ENCODE peak calls at places on chromosomes 13 and 19, in eight cellular contexts. One of them, this sample, is unnamed.

GRCh38 chr13:26996965-26997752 is 174.5 kb downstream of the USP12 start:
- DNase-seq in AG10803: no peak
- DNase-seq in naive thymus-derived CD8-positive, alpha-beta T cell: no peak
- DNase-seq in stimulated activated CD8-positive, alpha-beta memory T cell treated with anti-CD3 and anti-CD28 coated beads, Interleukin-7, amount 100 ng/mL, for 1 hour: no peak
- DNase-seq in occipital lobe: no peak
- DNase-seq in cardiac muscle cell: no peak
- DNase-seq in stromal cell of bone marrow: no peak
- DNase-seq in nephron progenitor cell: no peak
- DNase-seq in this sample: no peak

GRCh38 chr13:43543331-43543730 is 243.4 kb downstream of the ENOX1 start:
- DNase-seq in naive thymus-derived CD8-positive, alpha-beta T cell: no peak
- DNase-seq in AG10803: no peak
- DNase-seq in cardiac muscle cell: no peak
- DNase-seq in nephron progenitor cell: no peak
- DNase-seq in stromal cell of bone marrow: no peak
- DNase-seq in occipital lobe: no peak
- DNase-seq in stimulated activated CD8-positive, alpha-beta memory T cell treated with anti-CD3 and anti-CD28 coated beads, Interleukin-7, amount 100 ng/mL, for 1 hour: no peak
- DNase-seq in this sample: peak

GRCh38 chr13:58884810-58885209 is 1253.3 kb downstream of the PCDH17 start:
- DNase-seq in naive thymus-derived CD8-positive, alpha-beta T cell: no peak
- DNase-seq in stimulated activated CD8-positive, alpha-beta memory T cell treated with anti-CD3 and anti-CD28 coated beads, Interleukin-7, amount 100 ng/mL, for 1 hour: no peak
- DNase-seq in nephron progenitor cell: no peak
- DNase-seq in occipital lobe: no peak
- DNase-seq in AG10803: no peak
- DNase-seq in cardiac muscle cell: no peak
- DNase-seq in stromal cell of bone marrow: no peak
- DNase-seq in this sample: no peak

GRCh38 chr19:28987177-28987576 is 225.8 kb downstream of the UQCRFS1 start:
- DNase-seq in cardiac muscle cell: no peak
- DNase-seq in stromal cell of bone marrow: no peak
- DNase-seq in occipital lobe: no peak
- DNase-seq in naive thymus-derived CD8-positive, alpha-beta T cell: no peak
- DNase-seq in nephron progenitor cell: no peak
- DNase-seq in stimulated activated CD8-positive, alpha-beta memory T cell treated with anti-CD3 and anti-CD28 coated beads, Interleukin-7, amount 100 ng/mL, for 1 hour: no peak
- DNase-seq in AG10803: no peak
- DNase-seq in this sample: no peak

GRCh38 chr19:801861-802496 is 4.7 kb downstream of the PTBP1 start:
- DNase-seq in stimulated activated CD8-positive, alpha-beta memory T cell treated with anti-CD3 and anti-CD28 coated beads, Interleukin-7, amount 100 ng/mL, for 1 hour: no peak
- DNase-seq in nephron progenitor cell: no peak
- DNase-seq in naive thymus-derived CD8-positive, alpha-beta T cell: no peak
- DNase-seq in AG10803: peak
- DNase-seq in cardiac muscle cell: peak
- DNase-seq in occipital lobe: no peak
- DNase-seq in stromal cell of bone marrow: no peak
- DNase-seq in this sample: no peak

GRCh38 chr19:39874404-39874803 is 28.2 kb upstream of the FBL start:
- DNase-seq in stromal cell of bone marrow: no peak
- DNase-seq in occipital lobe: no peak
- DNase-seq in nephron progenitor cell: no peak
- DNase-seq in naive thymus-derived CD8-positive, alpha-beta T cell: no peak
- DNase-seq in stimulated activated CD8-positive, alpha-beta memory T cell treated with anti-CD3 and anti-CD28 coated beads, Interleukin-7, amount 100 ng/mL, for 1 hour: no peak
- DNase-seq in AG10803: no peak
- DNase-seq in cardiac muscle cell: no peak
- DNase-seq in this sample: no peak

GRCh38 chr13:35471466-35472307 is 4.8 kb downstream of the MAB21L1 start:
- DNase-seq in nephron progenitor cell: peak
- DNase-seq in naive thymus-derived CD8-positive, alpha-beta T cell: no peak
- DNase-seq in stimulated activated CD8-positive, alpha-beta memory T cell treated with anti-CD3 and anti-CD28 coated beads, Interleukin-7, amount 100 ng/mL, for 1 hour: no peak
- DNase-seq in stromal cell of bone marrow: no peak
- DNase-seq in occipital lobe: no peak
- DNase-seq in AG10803: peak
- DNase-seq in cardiac muscle cell: peak
- DNase-seq in this sample: no peak

GRCh38 chr13:75452564-75452963 is 29.4 kb downstream of the TBC1D4 start:
- DNase-seq in naive thymus-derived CD8-positive, alpha-beta T cell: no peak
- DNase-seq in stromal cell of bone marrow: no peak
- DNase-seq in nephron progenitor cell: no peak
- DNase-seq in occipital lobe: no peak
- DNase-seq in AG10803: peak
- DNase-seq in stimulated activated CD8-positive, alpha-beta memory T cell treated with anti-CD3 and anti-CD28 coated beads, Interleukin-7, amount 100 ng/mL, for 1 hour: no peak
- DNase-seq in cardiac muscle cell: peak
- DNase-seq in this sample: no peak

GRCh38 chr13:68940049-68940448 is 1167.6 kb upstream of the ATXN8OS start:
- DNase-seq in AG10803: no peak
- DNase-seq in occipital lobe: no peak
- DNase-seq in nephron progenitor cell: no peak
- DNase-seq in stromal cell of bone marrow: no peak
- DNase-seq in naive thymus-derived CD8-positive, alpha-beta T cell: no peak
- DNase-seq in stimulated activated CD8-positive, alpha-beta memory T cell treated with anti-CD3 and anti-CD28 coated beads, Interleukin-7, amount 100 ng/mL, for 1 hour: no peak
- DNase-seq in cardiac muscle cell: no peak
- DNase-seq in this sample: no peak

GRCh38 chr19:50512112-50512998 is 1.4 kb downstream of the ASPDH start:
- DNase-seq in stimulated activated CD8-positive, alpha-beta memory T cell treated with anti-CD3 and anti-CD28 coated beads, Interleukin-7, amount 100 ng/mL, for 1 hour: no peak
- DNase-seq in naive thymus-derived CD8-positive, alpha-beta T cell: no peak
- DNase-seq in cardiac muscle cell: no peak
- DNase-seq in AG10803: no peak
- DNase-seq in occipital lobe: no peak
- DNase-seq in stromal cell of bone marrow: no peak
- DNase-seq in nephron progenitor cell: no peak
- DNase-seq in this sample: no peak

GRCh38 chr19:2477141-2477710 is 1.3 kb downstream of the GADD45B start:
- DNase-seq in cardiac muscle cell: peak
- DNase-seq in naive thymus-derived CD8-positive, alpha-beta T cell: no peak
- DNase-seq in occipital lobe: no peak
- DNase-seq in stimulated activated CD8-positive, alpha-beta memory T cell treated with anti-CD3 and anti-CD28 coated beads, Interleukin-7, amount 100 ng/mL, for 1 hour: no peak
- DNase-seq in AG10803: no peak
- DNase-seq in stromal cell of bone marrow: no peak
- DNase-seq in nephron progenitor cell: peak
- DNase-seq in this sample: no peak

GRCh38 chr13:46796515-46797467 is at the start of gene ESD:
- DNase-seq in naive thymus-derived CD8-positive, alpha-beta T cell: peak
- DNase-seq in stromal cell of bone marrow: peak
- DNase-seq in AG10803: peak
- DNase-seq in stimulated activated CD8-positive, alpha-beta memory T cell treated with anti-CD3 and anti-CD28 coated beads, Interleukin-7, amount 100 ng/mL, for 1 hour: peak
- DNase-seq in occipital lobe: peak
- DNase-seq in nephron progenitor cell: peak
- DNase-seq in cardiac muscle cell: peak
- DNase-seq in this sample: peak

GRCh38 chr13:95644611-95645052 is at the start of gene DZIP1:
- DNase-seq in nephron progenitor cell: peak
- DNase-seq in AG10803: peak
- DNase-seq in stimulated activated CD8-positive, alpha-beta memory T cell treated with anti-CD3 and anti-CD28 coated beads, Interleukin-7, amount 100 ng/mL, for 1 hour: no peak
- DNase-seq in occipital lobe: peak
- DNase-seq in naive thymus-derived CD8-positive, alpha-beta T cell: no peak
- DNase-seq in stromal cell of bone marrow: peak
- DNase-seq in cardiac muscle cell: peak
- DNase-seq in this sample: peak

GRCh38 chr13:45108716-45109706 is 11.3 kb upstream of the GTF2F2 start:
- DNase-seq in stromal cell of bone marrow: no peak
- DNase-seq in nephron progenitor cell: peak
- DNase-seq in AG10803: peak
- DNase-seq in naive thymus-derived CD8-positive, alpha-beta T cell: no peak
- DNase-seq in stimulated activated CD8-positive, alpha-beta memory T cell treated with anti-CD3 and anti-CD28 coated beads, Interleukin-7, amount 100 ng/mL, for 1 hour: no peak
- DNase-seq in occipital lobe: no peak
- DNase-seq in cardiac muscle cell: peak
- DNase-seq in this sample: peak

GRCh38 chr19:18894254-18895037 is 1.5 kb downstream of the CERS1 start:
- DNase-seq in stromal cell of bone marrow: no peak
- DNase-seq in naive thymus-derived CD8-positive, alpha-beta T cell: no peak
- DNase-seq in AG10803: no peak
- DNase-seq in cardiac muscle cell: peak
- DNase-seq in stimulated activated CD8-positive, alpha-beta memory T cell treated with anti-CD3 and anti-CD28 coated beads, Interleukin-7, amount 100 ng/mL, for 1 hour: no peak
- DNase-seq in nephron progenitor cell: peak
- DNase-seq in occipital lobe: peak
- DNase-seq in this sample: no peak

GRCh38 chr13:114219406-114219805 is 15.3 kb upstream of the CDC16 start:
- DNase-seq in AG10803: no peak
- DNase-seq in naive thymus-derived CD8-positive, alpha-beta T cell: no peak
- DNase-seq in stimulated activated CD8-positive, alpha-beta memory T cell treated with anti-CD3 and anti-CD28 coated beads, Interleukin-7, amount 100 ng/mL, for 1 hour: no peak
- DNase-seq in nephron progenitor cell: no peak
- DNase-seq in occipital lobe: no peak
- DNase-seq in cardiac muscle cell: peak
- DNase-seq in stromal cell of bone marrow: no peak
- DNase-seq in this sample: no peak

GRCh38 chr19:53463263-53463662 is 4.3 kb upstream of the ZNF813 start:
- DNase-seq in stimulated activated CD8-positive, alpha-beta memory T cell treated with anti-CD3 and anti-CD28 coated beads, Interleukin-7, amount 100 ng/mL, for 1 hour: no peak
- DNase-seq in stromal cell of bone marrow: no peak
- DNase-seq in nephron progenitor cell: peak
- DNase-seq in occipital lobe: peak
- DNase-seq in naive thymus-derived CD8-positive, alpha-beta T cell: no peak
- DNase-seq in cardiac muscle cell: no peak
- DNase-seq in AG10803: peak
- DNase-seq in this sample: no peak

GRCh38 chr19:38482496-38482895 is 49.0 kb downstream of the RYR1 start:
- DNase-seq in naive thymus-derived CD8-positive, alpha-beta T cell: no peak
- DNase-seq in nephron progenitor cell: no peak
- DNase-seq in occipital lobe: no peak
- DNase-seq in stimulated activated CD8-positive, alpha-beta memory T cell treated with anti-CD3 and anti-CD28 coated beads, Interleukin-7, amount 100 ng/mL, for 1 hour: no peak
- DNase-seq in stromal cell of bone marrow: no peak
- DNase-seq in cardiac muscle cell: no peak
- DNase-seq in AG10803: no peak
- DNase-seq in this sample: no peak

GRCh38 chr19:3606174-3606689 is 443 bp downstream of the TBXA2R start:
- DNase-seq in nephron progenitor cell: no peak
- DNase-seq in AG10803: no peak
- DNase-seq in stromal cell of bone marrow: no peak
- DNase-seq in occipital lobe: no peak
- DNase-seq in naive thymus-derived CD8-positive, alpha-beta T cell: no peak
- DNase-seq in cardiac muscle cell: no peak
- DNase-seq in stimulated activated CD8-positive, alpha-beta memory T cell treated with anti-CD3 and anti-CD28 coated beads, Interleukin-7, amount 100 ng/mL, for 1 hour: no peak
- DNase-seq in this sample: no peak

GRCh38 chr13:27982361-27982760 is 6.1 kb downstream of the URAD start:
- DNase-seq in stimulated activated CD8-positive, alpha-beta memory T cell treated with anti-CD3 and anti-CD28 coated beads, Interleukin-7, amount 100 ng/mL, for 1 hour: no peak
- DNase-seq in nephron progenitor cell: no peak
- DNase-seq in occipital lobe: no peak
- DNase-seq in stromal cell of bone marrow: no peak
- DNase-seq in naive thymus-derived CD8-positive, alpha-beta T cell: no peak
- DNase-seq in cardiac muscle cell: no peak
- DNase-seq in AG10803: no peak
- DNase-seq in this sample: no peak

GRCh38 chr13:29479716-29480492 is 115.6 kb downstream of the SLC7A1 start:
- DNase-seq in occipital lobe: no peak
- DNase-seq in AG10803: no peak
- DNase-seq in naive thymus-derived CD8-positive, alpha-beta T cell: no peak
- DNase-seq in stimulated activated CD8-positive, alpha-beta memory T cell treated with anti-CD3 and anti-CD28 coated beads, Interleukin-7, amount 100 ng/mL, for 1 hour: no peak
- DNase-seq in cardiac muscle cell: peak
- DNase-seq in nephron progenitor cell: no peak
- DNase-seq in stromal cell of bone marrow: no peak
- DNase-seq in this sample: no peak

GRCh38 chr13:110280996-110281688 is 25.8 kb downstream of the COL4A1 start:
- DNase-seq in nephron progenitor cell: no peak
- DNase-seq in stromal cell of bone marrow: no peak
- DNase-seq in naive thymus-derived CD8-positive, alpha-beta T cell: no peak
- DNase-seq in stimulated activated CD8-positive, alpha-beta memory T cell treated with anti-CD3 and anti-CD28 coated beads, Interleukin-7, amount 100 ng/mL, for 1 hour: no peak
- DNase-seq in AG10803: no peak
- DNase-seq in occipital lobe: no peak
- DNase-seq in cardiac muscle cell: no peak
- DNase-seq in this sample: no peak

GRCh38 chr13:50082426-50083283 is 67.4 kb downstream of the KCNRG start:
- DNase-seq in occipital lobe: peak
- DNase-seq in cardiac muscle cell: peak
- DNase-seq in naive thymus-derived CD8-positive, alpha-beta T cell: peak
- DNase-seq in stimulated activated CD8-positive, alpha-beta memory T cell treated with anti-CD3 and anti-CD28 coated beads, Interleukin-7, amount 100 ng/mL, for 1 hour: peak
- DNase-seq in AG10803: peak
- DNase-seq in nephron progenitor cell: peak
- DNase-seq in stromal cell of bone marrow: peak
- DNase-seq in this sample: peak

GRCh38 chr13:111326981-111327642 is 6.7 kb downstream of the TEX29 start:
- DNase-seq in occipital lobe: no peak
- DNase-seq in stromal cell of bone marrow: no peak
- DNase-seq in naive thymus-derived CD8-positive, alpha-beta T cell: no peak
- DNase-seq in nephron progenitor cell: no peak
- DNase-seq in stimulated activated CD8-positive, alpha-beta memory T cell treated with anti-CD3 and anti-CD28 coated beads, Interleukin-7, amount 100 ng/mL, for 1 hour: no peak
- DNase-seq in cardiac muscle cell: no peak
- DNase-seq in AG10803: no peak
- DNase-seq in this sample: no peak

GRCh38 chr13:28475916-28476725 is 18.8 kb downstream of the FLT1 start:
- DNase-seq in naive thymus-derived CD8-positive, alpha-beta T cell: no peak
- DNase-seq in cardiac muscle cell: peak
- DNase-seq in occipital lobe: no peak
- DNase-seq in stimulated activated CD8-positive, alpha-beta memory T cell treated with anti-CD3 and anti-CD28 coated beads, Interleukin-7, amount 100 ng/mL, for 1 hour: no peak
- DNase-seq in stromal cell of bone marrow: peak
- DNase-seq in AG10803: peak
- DNase-seq in nephron progenitor cell: no peak
- DNase-seq in this sample: peak

GRCh38 chr19:10858204-10858828 is 10.1 kb downstream of the C19orf38 start:
- DNase-seq in occipital lobe: no peak
- DNase-seq in AG10803: no peak
- DNase-seq in stromal cell of bone marrow: no peak
- DNase-seq in nephron progenitor cell: peak
- DNase-seq in cardiac muscle cell: peak
- DNase-seq in stimulated activated CD8-positive, alpha-beta memory T cell treated with anti-CD3 and anti-CD28 coated beads, Interleukin-7, amount 100 ng/mL, for 1 hour: no peak
- DNase-seq in naive thymus-derived CD8-positive, alpha-beta T cell: no peak
- DNase-seq in this sample: no peak

GRCh38 chr19:34314437-34315313 is 50.3 kb upstream of the GPI start:
- DNase-seq in AG10803: no peak
- DNase-seq in cardiac muscle cell: no peak
- DNase-seq in occipital lobe: no peak
- DNase-seq in naive thymus-derived CD8-positive, alpha-beta T cell: no peak
- DNase-seq in stimulated activated CD8-positive, alpha-beta memory T cell treated with anti-CD3 and anti-CD28 coated beads, Interleukin-7, amount 100 ng/mL, for 1 hour: no peak
- DNase-seq in stromal cell of bone marrow: no peak
- DNase-seq in nephron progenitor cell: no peak
- DNase-seq in this sample: no peak

GRCh38 chr19:5952193-5953033 is 25.5 kb downstream of the RANBP3 start:
- DNase-seq in naive thymus-derived CD8-positive, alpha-beta T cell: no peak
- DNase-seq in nephron progenitor cell: no peak
- DNase-seq in occipital lobe: no peak
- DNase-seq in stimulated activated CD8-positive, alpha-beta memory T cell treated with anti-CD3 and anti-CD28 coated beads, Interleukin-7, amount 100 ng/mL, for 1 hour: no peak
- DNase-seq in AG10803: no peak
- DNase-seq in stromal cell of bone marrow: no peak
- DNase-seq in cardiac muscle cell: no peak
- DNase-seq in this sample: no peak

GRCh38 chr13:50275392-50276063 is 260.3 kb downstream of the KCNRG start:
- DNase-seq in stimulated activated CD8-positive, alpha-beta memory T cell treated with anti-CD3 and anti-CD28 coated beads, Interleukin-7, amount 100 ng/mL, for 1 hour: no peak
- DNase-seq in AG10803: no peak
- DNase-seq in stromal cell of bone marrow: no peak
- DNase-seq in naive thymus-derived CD8-positive, alpha-beta T cell: no peak
- DNase-seq in nephron progenitor cell: no peak
- DNase-seq in cardiac muscle cell: no peak
- DNase-seq in occipital lobe: no peak
- DNase-seq in this sample: no peak

GRCh38 chr13:99577934-99578917 is 77.0 kb downstream of the TM9SF2 start:
- DNase-seq in nephron progenitor cell: no peak
- DNase-seq in naive thymus-derived CD8-positive, alpha-beta T cell: no peak
- DNase-seq in stimulated activated CD8-positive, alpha-beta memory T cell treated with anti-CD3 and anti-CD28 coated beads, Interleukin-7, amount 100 ng/mL, for 1 hour: no peak
- DNase-seq in cardiac muscle cell: peak
- DNase-seq in AG10803: peak
- DNase-seq in occipital lobe: no peak
- DNase-seq in stromal cell of bone marrow: peak
- DNase-seq in this sample: no peak

GRCh38 chr19:2270157-2270571 is 11.8 kb downstream of the PEAK3 start:
- DNase-seq in stromal cell of bone marrow: no peak
- DNase-seq in stimulated activated CD8-positive, alpha-beta memory T cell treated with anti-CD3 and anti-CD28 coated beads, Interleukin-7, amount 100 ng/mL, for 1 hour: no peak
- DNase-seq in nephron progenitor cell: peak
- DNase-seq in naive thymus-derived CD8-positive, alpha-beta T cell: no peak
- DNase-seq in cardiac muscle cell: no peak
- DNase-seq in AG10803: peak
- DNase-seq in occipital lobe: no peak
- DNase-seq in this sample: no peak

GRCh38 chr13:101773062-101773461 is 320.6 kb downstream of the ITGBL1 start:
- DNase-seq in nephron progenitor cell: no peak
- DNase-seq in stimulated activated CD8-positive, alpha-beta memory T cell treated with anti-CD3 and anti-CD28 coated beads, Interleukin-7, amount 100 ng/mL, for 1 hour: no peak
- DNase-seq in stromal cell of bone marrow: no peak
- DNase-seq in AG10803: no peak
- DNase-seq in cardiac muscle cell: no peak
- DNase-seq in naive thymus-derived CD8-positive, alpha-beta T cell: no peak
- DNase-seq in occipital lobe: no peak
- DNase-seq in this sample: no peak

GRCh38 chr19:4369888-4370260 is 26.5 kb downstream of the MPND start:
- DNase-seq in occipital lobe: peak
- DNase-seq in AG10803: peak
- DNase-seq in naive thymus-derived CD8-positive, alpha-beta T cell: peak
- DNase-seq in cardiac muscle cell: no peak
- DNase-seq in stromal cell of bone marrow: no peak
- DNase-seq in nephron progenitor cell: peak
- DNase-seq in stimulated activated CD8-positive, alpha-beta memory T cell treated with anti-CD3 and anti-CD28 coated beads, Interleukin-7, amount 100 ng/mL, for 1 hour: peak
- DNase-seq in this sample: no peak

GRCh38 chr13:110705356-110705825 is 525 bp downstream of the CARS2 start:
- DNase-seq in AG10803: no peak
- DNase-seq in stimulated activated CD8-positive, alpha-beta memory T cell treated with anti-CD3 and anti-CD28 coated beads, Interleukin-7, amount 100 ng/mL, for 1 hour: no peak
- DNase-seq in stromal cell of bone marrow: no peak
- DNase-seq in cardiac muscle cell: no peak
- DNase-seq in nephron progenitor cell: no peak
- DNase-seq in occipital lobe: no peak
- DNase-seq in naive thymus-derived CD8-positive, alpha-beta T cell: no peak
- DNase-seq in this sample: no peak